ENCODE peak calls at places on chromosomes 6 and 20, in six cellular contexts. One of them, this sample, is unnamed.

GRCh38 chr6:25035451-25036435 is 100.0 kb upstream of the RIPOR2 start:
- DNase-seq in HAP-1: no peak
- DNase-seq in esophagus squamous epithelium: no peak
- DNase-seq in GM12865: no peak
- DNase-seq in endodermal cell: peak
- DNase-seq in fibroblast of pulmonary artery: no peak
- DNase-seq in this sample: no peak

GRCh38 chr6:81996414-81996813 is 243.9 kb upstream of the TENT5A start:
- DNase-seq in esophagus squamous epithelium: no peak
- DNase-seq in GM12865: peak
- DNase-seq in HAP-1: no peak
- DNase-seq in fibroblast of pulmonary artery: peak
- DNase-seq in endodermal cell: no peak
- DNase-seq in this sample: no peak

GRCh38 chr6:163398104-163398503 is 16.4 kb upstream of the QKI start:
- DNase-seq in esophagus squamous epithelium: no peak
- DNase-seq in GM12865: no peak
- DNase-seq in fibroblast of pulmonary artery: no peak
- DNase-seq in endodermal cell: no peak
- DNase-seq in HAP-1: no peak
- DNase-seq in this sample: no peak

GRCh38 chr6:114580882-114581281 is 238.1 kb upstream of the HS3ST5 start:
- DNase-seq in endodermal cell: no peak
- DNase-seq in HAP-1: no peak
- DNase-seq in GM12865: no peak
- DNase-seq in fibroblast of pulmonary artery: no peak
- DNase-seq in esophagus squamous epithelium: no peak
- DNase-seq in this sample: no peak

GRCh38 chr6:37594895-37595294 is 95.2 kb upstream of the CCDC167 start:
- DNase-seq in HAP-1: no peak
- DNase-seq in endodermal cell: no peak
- DNase-seq in esophagus squamous epithelium: no peak
- DNase-seq in fibroblast of pulmonary artery: no peak
- DNase-seq in GM12865: no peak
- DNase-seq in this sample: no peak

GRCh38 chr6:84462697-84463096 is 235.3 kb upstream of the CEP162 start:
- DNase-seq in fibroblast of pulmonary artery: peak
- DNase-seq in endodermal cell: no peak
- DNase-seq in HAP-1: no peak
- DNase-seq in GM12865: no peak
- DNase-seq in esophagus squamous epithelium: no peak
- DNase-seq in this sample: no peak

GRCh38 chr6:151291145-151292055 is 51.6 kb downstream of the AKAP12 start:
- DNase-seq in GM12865: no peak
- DNase-seq in HAP-1: no peak
- DNase-seq in endodermal cell: peak
- DNase-seq in esophagus squamous epithelium: no peak
- DNase-seq in fibroblast of pulmonary artery: peak
- DNase-seq in this sample: no peak

GRCh38 chr6:36863670-36864540 is 10.7 kb downstream of the PPIL1 start:
- DNase-seq in GM12865: no peak
- DNase-seq in endodermal cell: peak
- DNase-seq in esophagus squamous epithelium: no peak
- DNase-seq in HAP-1: no peak
- DNase-seq in fibroblast of pulmonary artery: no peak
- DNase-seq in this sample: no peak

GRCh38 chr6:52532457-52532856 is 44.4 kb downstream of the TRAM2 start:
- DNase-seq in esophagus squamous epithelium: no peak
- DNase-seq in endodermal cell: no peak
- DNase-seq in HAP-1: no peak
- DNase-seq in GM12865: no peak
- DNase-seq in fibroblast of pulmonary artery: no peak
- DNase-seq in this sample: no peak

GRCh38 chr6:43875849-43876572 is 106.0 kb downstream of the VEGFA start:
- DNase-seq in GM12865: no peak
- DNase-seq in endodermal cell: no peak
- DNase-seq in esophagus squamous epithelium: no peak
- DNase-seq in HAP-1: no peak
- DNase-seq in fibroblast of pulmonary artery: no peak
- DNase-seq in this sample: no peak

GRCh38 chr20:58911309-58911708 is 58.8 kb downstream of the GNAS start:
- DNase-seq in esophagus squamous epithelium: no peak
- DNase-seq in endodermal cell: no peak
- DNase-seq in GM12865: no peak
- DNase-seq in HAP-1: no peak
- DNase-seq in fibroblast of pulmonary artery: no peak
- DNase-seq in this sample: no peak

GRCh38 chr6:30013296-30013922 is 47.7 kb upstream of the POLR1H start:
- DNase-seq in fibroblast of pulmonary artery: peak
- DNase-seq in HAP-1: no peak
- DNase-seq in GM12865: peak
- DNase-seq in esophagus squamous epithelium: no peak
- DNase-seq in endodermal cell: peak
- DNase-seq in this sample: peak

GRCh38 chr20:2524435-2525272 is 11.7 kb upstream of the TMC2 start:
- DNase-seq in endodermal cell: peak
- DNase-seq in fibroblast of pulmonary artery: peak
- DNase-seq in GM12865: peak
- DNase-seq in HAP-1: peak
- DNase-seq in esophagus squamous epithelium: no peak
- DNase-seq in this sample: peak

GRCh38 chr20:10795286-10796026 is 121.7 kb upstream of the JAG1 start:
- DNase-seq in endodermal cell: no peak
- DNase-seq in fibroblast of pulmonary artery: no peak
- DNase-seq in HAP-1: no peak
- DNase-seq in esophagus squamous epithelium: no peak
- DNase-seq in GM12865: no peak
- DNase-seq in this sample: no peak

GRCh38 chr6:115601509-115601908 is 459.2 kb downstream of the FRK start:
- DNase-seq in GM12865: no peak
- DNase-seq in endodermal cell: no peak
- DNase-seq in HAP-1: no peak
- DNase-seq in esophagus squamous epithelium: no peak
- DNase-seq in fibroblast of pulmonary artery: no peak
- DNase-seq in this sample: no peak

GRCh38 chr20:58378704-58379103 is 10.3 kb upstream of the VAPB start:
- DNase-seq in endodermal cell: no peak
- DNase-seq in GM12865: no peak
- DNase-seq in fibroblast of pulmonary artery: no peak
- DNase-seq in esophagus squamous epithelium: no peak
- DNase-seq in HAP-1: no peak
- DNase-seq in this sample: no peak

GRCh38 chr6:148217921-148218320 is 124.7 kb upstream of the SASH1 start:
- DNase-seq in endodermal cell: no peak
- DNase-seq in GM12865: no peak
- DNase-seq in esophagus squamous epithelium: no peak
- DNase-seq in HAP-1: no peak
- DNase-seq in fibroblast of pulmonary artery: no peak
- DNase-seq in this sample: no peak

GRCh38 chr6:165090206-165090605 is 219.2 kb downstream of the C6orf118 start:
- DNase-seq in esophagus squamous epithelium: no peak
- DNase-seq in endodermal cell: no peak
- DNase-seq in GM12865: no peak
- DNase-seq in fibroblast of pulmonary artery: no peak
- DNase-seq in HAP-1: no peak
- DNase-seq in this sample: no peak

GRCh38 chr6:34275128-34275804 is 26.5 kb upstream of the SMIM29 start:
- DNase-seq in fibroblast of pulmonary artery: no peak
- DNase-seq in endodermal cell: no peak
- DNase-seq in HAP-1: no peak
- DNase-seq in GM12865: no peak
- DNase-seq in esophagus squamous epithelium: no peak
- DNase-seq in this sample: no peak

GRCh38 chr6:12538881-12539357 is 177.6 kb upstream of the PHACTR1 start:
- DNase-seq in GM12865: no peak
- DNase-seq in fibroblast of pulmonary artery: peak
- DNase-seq in endodermal cell: no peak
- DNase-seq in esophagus squamous epithelium: no peak
- DNase-seq in HAP-1: no peak
- DNase-seq in this sample: no peak

GRCh38 chr6:47438481-47439347 is 38.9 kb upstream of the CD2AP start:
- DNase-seq in endodermal cell: no peak
- DNase-seq in HAP-1: no peak
- DNase-seq in esophagus squamous epithelium: no peak
- DNase-seq in GM12865: peak
- DNase-seq in fibroblast of pulmonary artery: no peak
- DNase-seq in this sample: no peak

GRCh38 chr6:15439410-15440022 is 193.6 kb downstream of the JARID2 start:
- DNase-seq in HAP-1: no peak
- DNase-seq in endodermal cell: no peak
- DNase-seq in esophagus squamous epithelium: no peak
- DNase-seq in GM12865: no peak
- DNase-seq in fibroblast of pulmonary artery: no peak
- DNase-seq in this sample: no peak

GRCh38 chr6:44923416-44923815 is 404.7 kb upstream of the RUNX2 start:
- DNase-seq in fibroblast of pulmonary artery: no peak
- DNase-seq in GM12865: peak
- DNase-seq in endodermal cell: no peak
- DNase-seq in HAP-1: no peak
- DNase-seq in esophagus squamous epithelium: no peak
- DNase-seq in this sample: no peak

GRCh38 chr6:57268294-57268640 is 46.2 kb upstream of the RAB23 start:
- DNase-seq in esophagus squamous epithelium: no peak
- DNase-seq in endodermal cell: no peak
- DNase-seq in HAP-1: no peak
- DNase-seq in GM12865: no peak
- DNase-seq in fibroblast of pulmonary artery: no peak
- DNase-seq in this sample: no peak

GRCh38 chr20:24124951-24125650 is 136.5 kb upstream of the GGTLC1 start:
- DNase-seq in GM12865: no peak
- DNase-seq in HAP-1: no peak
- DNase-seq in endodermal cell: no peak
- DNase-seq in fibroblast of pulmonary artery: no peak
- DNase-seq in esophagus squamous epithelium: no peak
- DNase-seq in this sample: no peak

GRCh38 chr20:19660808-19661378 is 97.2 kb upstream of the RIN2 start:
- DNase-seq in endodermal cell: peak
- DNase-seq in esophagus squamous epithelium: no peak
- DNase-seq in HAP-1: no peak
- DNase-seq in GM12865: no peak
- DNase-seq in fibroblast of pulmonary artery: no peak
- DNase-seq in this sample: no peak

GRCh38 chr20:33671573-33672288 is 2.5 kb downstream of the NECAB3 start:
- DNase-seq in GM12865: no peak
- DNase-seq in esophagus squamous epithelium: no peak
- DNase-seq in HAP-1: no peak
- DNase-seq in fibroblast of pulmonary artery: no peak
- DNase-seq in endodermal cell: no peak
- DNase-seq in this sample: no peak
- H3K4me3 ChIP-seq in GM12865: no peak
- H3K4me3 ChIP-seq in esophagus squamous epithelium: no peak
- H3K4me3 ChIP-seq in HAP-1: no peak
- H3K4me3 ChIP-seq in fibroblast of pulmonary artery: no peak
- H3K4me3 ChIP-seq in endodermal cell: no peak
- H3K4me3 ChIP-seq in this sample: no peak

GRCh38 chr6:133893324-133893692 is 4.4 kb downstream of the TCF21 start:
- DNase-seq in esophagus squamous epithelium: no peak
- DNase-seq in endodermal cell: no peak
- DNase-seq in GM12865: no peak
- DNase-seq in fibroblast of pulmonary artery: no peak
- DNase-seq in HAP-1: no peak
- DNase-seq in this sample: no peak

GRCh38 chr6:133889557-133890301 is 816 bp downstream of the TCF21 start:
- DNase-seq in GM12865: no peak
- DNase-seq in HAP-1: no peak
- DNase-seq in endodermal cell: peak
- DNase-seq in fibroblast of pulmonary artery: peak
- DNase-seq in esophagus squamous epithelium: no peak
- DNase-seq in this sample: no peak

GRCh38 chr6:133890941-133891813 is 2.3 kb downstream of the TCF21 start:
- DNase-seq in fibroblast of pulmonary artery: peak
- DNase-seq in endodermal cell: peak
- DNase-seq in HAP-1: no peak
- DNase-seq in GM12865: no peak
- DNase-seq in esophagus squamous epithelium: no peak
- DNase-seq in this sample: no peak

GRCh38 chr6:133892444-133893323 is 3.8 kb downstream of the TCF21 start:
- DNase-seq in fibroblast of pulmonary artery: no peak
- DNase-seq in endodermal cell: peak
- DNase-seq in GM12865: no peak
- DNase-seq in HAP-1: no peak
- DNase-seq in esophagus squamous epithelium: no peak
- DNase-seq in this sample: no peak

GRCh38 chr6:133891814-133892443 is 3.0 kb downstream of the TCF21 start:
- DNase-seq in endodermal cell: no peak
- DNase-seq in fibroblast of pulmonary artery: no peak
- DNase-seq in HAP-1: no peak
- DNase-seq in esophagus squamous epithelium: no peak
- DNase-seq in GM12865: no peak
- DNase-seq in this sample: no peak
- H3K4me3 ChIP-seq in endodermal cell: peak
- H3K4me3 ChIP-seq in fibroblast of pulmonary artery: peak
- H3K4me3 ChIP-seq in HAP-1: no peak
- H3K4me3 ChIP-seq in esophagus squamous epithelium: peak
- H3K4me3 ChIP-seq in GM12865: no peak
- H3K4me3 ChIP-seq in this sample: no peak

GRCh38 chr6:11044712-11045167 is 635 bp upstream of the ELOVL2 start:
- DNase-seq in endodermal cell: no peak
- DNase-seq in HAP-1: no peak
- DNase-seq in fibroblast of pulmonary artery: no peak
- DNase-seq in GM12865: no peak
- DNase-seq in esophagus squamous epithelium: no peak
- DNase-seq in this sample: no peak
- H3K4me3 ChIP-seq in endodermal cell: peak
- H3K4me3 ChIP-seq in HAP-1: peak
- H3K4me3 ChIP-seq in fibroblast of pulmonary artery: peak
- H3K4me3 ChIP-seq in GM12865: no peak
- H3K4me3 ChIP-seq in esophagus squamous epithelium: peak
- H3K4me3 ChIP-seq in this sample: no peak

GRCh38 chr6:8157839-8158238 is 55.5 kb upstream of the EEF1E1 start:
- DNase-seq in GM12865: no peak
- DNase-seq in HAP-1: no peak
- DNase-seq in esophagus squamous epithelium: no peak
- DNase-seq in endodermal cell: no peak
- DNase-seq in fibroblast of pulmonary artery: no peak
- DNase-seq in this sample: no peak
- H3K4me3 ChIP-seq in GM12865: no peak
- H3K4me3 ChIP-seq in HAP-1: no peak
- H3K4me3 ChIP-seq in esophagus squamous epithelium: no peak
- H3K4me3 ChIP-seq in endodermal cell: peak
- H3K4me3 ChIP-seq in fibroblast of pulmonary artery: no peak
- H3K4me3 ChIP-seq in this sample: no peak

GRCh38 chr20:63940472-63941266 is 15.5 kb downstream of the UCKL1 start:
- DNase-seq in endodermal cell: peak
- DNase-seq in esophagus squamous epithelium: no peak
- DNase-seq in HAP-1: no peak
- DNase-seq in fibroblast of pulmonary artery: no peak
- DNase-seq in GM12865: no peak
- DNase-seq in this sample: no peak

GRCh38 chr20:63940071-63940471 is 16.1 kb downstream of the UCKL1 start:
- DNase-seq in esophagus squamous epithelium: no peak
- DNase-seq in endodermal cell: peak
- DNase-seq in HAP-1: no peak
- DNase-seq in fibroblast of pulmonary artery: no peak
- DNase-seq in GM12865: no peak
- DNase-seq in this sample: no peak

GRCh38 chr20:63942250-63943006 is 13.8 kb downstream of the UCKL1 start:
- DNase-seq in esophagus squamous epithelium: no peak
- DNase-seq in HAP-1: peak
- DNase-seq in endodermal cell: peak
- DNase-seq in fibroblast of pulmonary artery: no peak
- DNase-seq in GM12865: peak
- DNase-seq in this sample: peak

GRCh38 chr20:63943007-63943807 is 13.0 kb downstream of the UCKL1 start:
- DNase-seq in fibroblast of pulmonary artery: no peak
- DNase-seq in HAP-1: no peak
- DNase-seq in GM12865: no peak
- DNase-seq in esophagus squamous epithelium: no peak
- DNase-seq in endodermal cell: no peak
- DNase-seq in this sample: no peak

GRCh38 chr20:63941282-63942060 is 14.7 kb downstream of the UCKL1 start:
- DNase-seq in esophagus squamous epithelium: peak
- DNase-seq in endodermal cell: peak
- DNase-seq in fibroblast of pulmonary artery: no peak
- DNase-seq in HAP-1: peak
- DNase-seq in GM12865: peak
- DNase-seq in this sample: peak
- H3K4me3 ChIP-seq in esophagus squamous epithelium: no peak
- H3K4me3 ChIP-seq in endodermal cell: no peak
- H3K4me3 ChIP-seq in fibroblast of pulmonary artery: no peak
- H3K4me3 ChIP-seq in HAP-1: no peak
- H3K4me3 ChIP-seq in GM12865: no peak
- H3K4me3 ChIP-seq in this sample: no peak

This sample was measured in Jurkat, Clone E6-1.